ENCODE peak calls at places on chromosome 11, in five cellular contexts. S is IMR-90, V is fibroblast of lung, U is endodermal cell, C is HCT116. Y is an unnamed sample.
A peak's percentile ranks its signal among the peaks of the same experiment; 100 is the strongest.

GRCh38 chr11:64836448-64837072 is 7.9 kb downstream of the CDC42BPG start:
- DNase-seq in S (no peak), V (no peak), U (no peak), C (no peak), Y (no peak)

GRCh38 chr11:112839051-112839450 is 122.2 kb upstream of the NCAM1 start:
- DNase-seq in S (no peak), V (no peak), U (no peak), C (no peak), Y (no peak)

GRCh38 chr11:95154514-95154913 is 64.9 kb downstream of the ENDOD1 start:
- DNase-seq in S (peak; percentile 19), V (peak; percentile 42), U (peak; percentile 89), C (peak; percentile 41), Y (peak; percentile 70)

GRCh38 chr11:124798991-124799383 is 1.2 kb downstream of the MSANTD2 start:
- DNase-seq in S (peak; percentile 77), V (peak; percentile 83), U (peak; percentile 65), C (no peak), Y (peak; percentile 67)

GRCh38 chr11:57340228-57340627 is 2.1 kb downstream of the P2RX3 start:
- DNase-seq in S (no peak), V (peak; percentile 26), U (peak; percentile 82), C (no peak), Y (no peak)

GRCh38 chr11:118819687-118820086 is 28.7 kb upstream of the DDX6 start:
- DNase-seq in S (no peak), V (no peak), U (no peak), C (no peak), Y (no peak)

GRCh38 chr11:48017105-48017874 is 36.9 kb downstream of the PTPRJ start:
- DNase-seq in S (no peak), V (no peak), U (no peak), C (no peak), Y (no peak)

GRCh38 chr11:17558025-17558780 is 11.1 kb downstream of the OTOG start:
- DNase-seq in S (no peak), V (no peak), U (no peak), C (no peak), Y (no peak)

GRCh38 chr11:2793781-2794418 is 91.7 kb downstream of the CDKN1C start:
- DNase-seq in S (no peak), V (no peak), U (peak; percentile 27), C (no peak), Y (no peak)

GRCh38 chr11:7089328-7090251 is 792 bp downstream of the RBMXL2 start:
- DNase-seq in S (no peak), V (no peak), U (no peak), C (no peak), Y (no peak)

GRCh38 chr11:116642902-116643301 is 129.9 kb downstream of the BUD13 start:
- DNase-seq in S (no peak), V (no peak), U (peak; percentile 22), C (no peak), Y (no peak)

GRCh38 chr11:36296925-36297604 is 977 bp downstream of the PRR5L start:
- DNase-seq in S (peak; percentile 61), V (peak; percentile 22), U (no peak), C (no peak), Y (peak; percentile 93)

GRCh38 chr11:118961189-118961588 is 5.1 kb downstream of the UPK2 start:
- DNase-seq in S (no peak), V (no peak), U (no peak), C (no peak), Y (no peak)

GRCh38 chr11:72223615-72224586 is 666 bp upstream of the INPPL1 start:
- DNase-seq in S (peak; percentile 56), V (peak; percentile 72), U (peak; percentile 88), C (peak; percentile 8), Y (peak; percentile 89)

GRCh38 chr11:76984741-76985140 is 49.5 kb upstream of the B3GNT6 start:
- DNase-seq in S (no peak), V (no peak), U (no peak), C (no peak), Y (no peak)

GRCh38 chr11:78586452-78587046 is 11.9 kb upstream of the NARS2 start:
- DNase-seq in S (peak; percentile 27), V (no peak), U (no peak), C (no peak), Y (no peak)
- H3K9me3 ChIP-seq in S (peaks cover 15% of the 10 kb centered on the region), V (no peaks in the 10 kb centered on the region), U (peaks cover 55% of the 10 kb centered on the region), C (peaks cover 14% of the 10 kb centered on the region), Y (peaks cover 48% of the 10 kb centered on the region)

DNA sequence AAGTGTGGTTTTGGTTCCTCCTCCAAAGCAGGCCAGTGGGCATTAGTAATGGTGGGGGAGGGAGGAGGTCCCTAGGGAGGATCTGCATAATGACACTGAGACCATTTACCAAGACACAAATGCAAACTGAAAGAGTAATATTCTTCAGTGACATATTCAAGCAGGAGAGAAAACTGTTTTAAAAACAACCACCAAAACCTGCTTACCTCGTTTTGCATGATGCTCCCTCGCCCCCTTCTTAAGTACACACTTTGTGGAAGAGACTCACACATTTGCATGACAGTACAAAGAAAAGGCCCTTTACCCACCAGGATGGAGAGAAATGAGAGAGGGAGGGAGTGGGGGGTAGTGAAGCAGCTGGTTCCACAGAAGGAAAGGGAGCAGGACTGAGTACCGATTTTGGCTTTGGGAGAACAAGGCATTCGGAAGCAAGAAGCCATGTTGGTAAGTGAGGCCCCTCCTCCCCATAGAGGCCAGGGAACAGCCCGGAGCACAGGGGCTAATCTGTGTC is 13.0 kb upstream of the OPCML start:
- DNase-seq in S (no peak), V (no peak), U (peak; percentile 68), C (no peak), Y (no peak)
- H3K9ac ChIP-seq in S (no peak overlapping the region), V (no peak overlapping the region), U (no peak overlapping the region), C (no peak overlapping the region), Y (no peak overlapping the region)

GRCh38 chr11:60321051-60321450 is 6.0 kb upstream of the MS4A6E start:
- DNase-seq in S (no peak), V (no peak), U (no peak), C (no peak), Y (no peak)
- H3K9me3 ChIP-seq in S (peaks cover 14% of the 10 kb centered on the region), V (no peaks in the 10 kb centered on the region), U (no peaks in the 10 kb centered on the region), C (no peaks in the 10 kb centered on the region), Y (peaks cover 15% of the 10 kb centered on the region)

DNA sequence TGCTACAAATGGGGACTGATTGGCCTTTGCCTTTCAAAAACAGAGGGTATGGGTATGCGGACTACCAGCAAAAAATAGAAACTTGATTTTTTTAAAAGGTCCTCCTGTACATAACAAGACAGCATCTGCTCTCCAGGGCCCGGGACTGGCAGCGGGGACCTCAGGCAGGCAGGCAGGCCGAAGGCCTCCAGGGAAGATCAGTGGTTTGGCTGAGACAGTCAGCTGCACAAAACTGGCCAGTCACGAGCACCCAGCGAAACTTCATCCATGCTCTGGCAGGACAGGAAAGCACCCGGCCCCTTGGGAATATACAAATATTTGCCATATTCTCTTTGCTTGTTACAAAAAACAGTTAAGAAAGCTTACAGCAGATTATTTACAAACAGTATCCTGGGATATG is 11.0 kb downstream of the RPL27A start:
- DNase-seq in S (no peak), V (no peak), U (peak; percentile 58), C (no peak), Y (no peak)
- H3K9ac ChIP-seq in S (no peak overlapping the region), V (no peak overlapping the region), U (no peak overlapping the region), C (no peak overlapping the region), Y (peak overlapping the region; percentile 49)

GRCh38 chr11:134515081-134515960 is 103.3 kb upstream of the B3GAT1 start:
- DNase-seq in S (no peak), V (no peak), U (peak; percentile 32), C (no peak), Y (no peak)
- H3K9me3 ChIP-seq in S (peaks cover 52% of the 10 kb centered on the region), V (no peaks in the 10 kb centered on the region), U (no peaks in the 10 kb centered on the region), C (no peaks in the 10 kb centered on the region), Y (no peaks in the 10 kb centered on the region)

GRCh38 chr11:128695539-128696221 is 1.8 kb downstream of the FLI1 start:
- DNase-seq in S (no peak), V (no peak), U (peak; percentile 60), C (no peak), Y (no peak)
- H3K9ac ChIP-seq in S (no peak overlapping the region), V (no peak overlapping the region), U (no peak overlapping the region), C (no peak overlapping the region), Y (peak overlapping the region; percentile 85)

DNA sequence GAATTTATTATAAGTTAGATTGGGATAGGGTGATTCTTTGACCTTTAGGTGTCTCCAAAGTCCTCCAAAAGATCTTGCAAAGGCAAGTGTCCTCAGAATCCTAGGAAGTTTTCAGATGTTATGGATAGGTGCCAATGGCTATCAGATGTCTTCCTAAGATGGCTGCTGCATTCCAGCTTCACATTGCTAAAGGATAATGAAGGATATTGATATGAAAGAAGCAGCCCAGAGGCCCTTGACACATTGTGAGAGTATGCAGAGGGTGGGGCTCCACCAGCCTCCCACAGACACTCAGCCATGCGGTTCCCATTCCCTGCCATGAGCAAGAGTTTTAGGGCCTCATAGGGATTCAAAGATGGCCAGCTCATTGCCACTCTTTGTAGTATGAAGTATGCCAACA is 22.3 kb upstream of the GLYATL2 start:
- DNase-seq in S (peak; percentile 49), V (peak; percentile 4), U (no peak), C (no peak), Y (no peak)
- H3K9me3 ChIP-seq in S (no peaks in the 10 kb centered on the region), V (no peaks in the 10 kb centered on the region), U (peaks cover 50% of the 10 kb centered on the region), C (no peaks in the 10 kb centered on the region), Y (peaks cover 9% of the 10 kb centered on the region)

GRCh38 chr11:132122701-132123100 is 752.3 kb downstream of the NTM start:
- DNase-seq in S (peak; percentile 16), V (no peak), U (no peak), C (no peak), Y (no peak)
- H3K9ac ChIP-seq in S (no peak overlapping the region), V (no peak overlapping the region), U (no peak overlapping the region), C (no peak overlapping the region), Y (no peak overlapping the region)